ENCODE peak calls at places on chromosomes 2 and 18, in seven cellular contexts. H, V, K, R, O, X and N are unnamed samples. For H4K20me1, the result is how much of the 10 kb centered on the place peaks cover.

GRCh38 chr2:191983186-191983585 is 136.3 kb upstream of the CAVIN2 start:
- DNase-seq in H (no peak), V (peak), K (no peak), R (no peak), O (no peak), X (no peak), N (no peak)

GRCh38 chr2:205772983-205773382 is 90.7 kb downstream of the NRP2 start:
- DNase-seq in H (no peak), V (no peak), K (no peak), R (no peak), O (no peak), X (no peak), N (no peak)

GRCh38 chr2:54683596-54683995 is 39.9 kb upstream of the EML6 start:
- DNase-seq in H (no peak), V (no peak), K (no peak), R (no peak), O (no peak), X (no peak), N (no peak)

GRCh38 chr2:943821-944220 is 6.8 kb upstream of the SNTG2 start:
- DNase-seq in H (no peak), V (no peak), K (no peak), R (no peak), O (no peak), X (no peak), N (no peak)

GRCh38 chr2:21774691-21775090 is 650.9 kb downstream of the TDRD15 start:
- DNase-seq in H (no peak), V (no peak), K (no peak), R (no peak), O (no peak), X (no peak), N (no peak)

GRCh38 chr18:63109789-63110188 is 209.8 kb downstream of the BCL2 start:
- DNase-seq in H (no peak), V (no peak), K (no peak), R (no peak), O (no peak), X (no peak), N (no peak)

GRCh38 chr2:113211226-113212105 is 37.7 kb downstream of the PSD4 start:
- DNase-seq in H (peak), V (peak), K (no peak), R (no peak), O (peak), X (no peak), N (peak)

GRCh38 chr18:34223893-34224422 is 755 bp downstream of the NOL4 start:
- DNase-seq in H (peak), V (no peak), K (no peak), R (no peak), O (no peak), X (no peak), N (no peak)

DNA sequence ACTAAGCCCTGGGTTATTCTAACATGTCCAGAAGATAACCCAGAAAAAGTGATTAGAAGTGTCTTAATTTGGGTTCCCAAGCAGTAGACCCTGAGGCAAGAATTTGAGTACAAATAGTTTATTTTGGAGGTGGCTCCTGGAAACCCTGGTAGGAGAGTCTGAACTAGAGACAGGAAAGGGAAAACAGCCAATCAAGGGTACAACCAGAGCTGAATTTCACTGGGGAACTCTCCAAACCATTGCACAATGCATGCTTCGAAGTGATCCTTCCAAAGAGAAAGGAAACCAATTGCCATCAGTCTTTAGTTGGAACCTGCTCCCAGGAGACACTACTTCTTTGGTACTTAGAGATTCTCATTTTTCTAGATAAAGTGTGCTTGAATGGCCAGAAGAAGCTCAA is 361.5 kb downstream of the MBD2 start:
- DNase-seq in H (no peak), V (no peak), K (no peak), R (no peak), O (no peak), X (no peak), N (no peak)
- H3K27ac ChIP-seq in H (no peak), V (no peak), K (no peak), R (no peak), O (no peak), X (no peak), N (no peak)

GRCh38 chr2:129176375-129176774 is 803.1 kb upstream of the RAB6C start:
- DNase-seq in H (no peak), V (no peak), K (no peak), R (no peak), O (no peak), X (no peak), N (no peak)

GRCh38 chr2:129178356-129178755 is 801.1 kb upstream of the RAB6C start:
- DNase-seq in H (peak), V (no peak), K (no peak), R (no peak), O (peak), X (no peak), N (no peak)

GRCh38 chr2:129181433-129181832 is 798.0 kb upstream of the RAB6C start:
- DNase-seq in H (no peak), V (no peak), K (no peak), R (no peak), O (no peak), X (no peak), N (peak)

GRCh38 chr2:129179199-129179598 is 800.3 kb upstream of the RAB6C start:
- DNase-seq in H (no peak), V (no peak), K (no peak), R (no peak), O (no peak), X (no peak), N (no peak)

GRCh38 chr2:129180124-129180716 is 799.2 kb upstream of the RAB6C start:
- DNase-seq in H (no peak), V (no peak), K (no peak), R (no peak), O (no peak), X (no peak), N (peak)
- H3K4me2 ChIP-seq in H (no peak), V (no peak), K (no peak), R (peak), O (no peak), X (no peak), N (no peak)

GRCh38 chr2:120889936-120890335 is 154.3 kb downstream of the GLI2 start:
- DNase-seq in H (no peak), V (no peak), K (no peak), R (no peak), O (no peak), X (no peak), N (no peak)
- H4K20me1 ChIP-seq in H (under half), V (under half), K (under half), R (under half), O (under half), X (under half), N (under half)

DNA sequence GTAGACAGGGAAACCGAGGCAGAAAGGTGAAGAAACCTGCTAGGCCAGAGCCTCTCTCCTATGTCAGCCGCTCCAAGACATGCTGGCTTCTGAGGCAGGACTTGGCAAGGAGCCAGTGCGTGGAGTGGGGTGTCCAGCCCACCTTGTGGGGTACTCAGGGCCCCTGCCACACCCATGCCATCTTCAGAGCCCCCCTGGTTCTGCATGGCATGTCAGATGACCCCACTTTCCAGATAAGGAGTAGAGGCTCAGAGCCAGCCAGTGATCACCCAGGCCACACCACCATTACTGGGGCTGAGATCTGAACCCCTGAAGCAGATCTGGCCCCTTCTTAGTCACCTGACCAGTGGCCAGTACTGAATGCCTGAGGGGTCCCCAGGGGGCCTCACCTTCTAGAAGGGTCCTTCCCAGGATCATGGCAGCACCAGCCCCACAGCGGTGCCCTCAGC is 14.7 kb downstream of the CROCC2 start:
- DNase-seq in H (peak), V (no peak), K (no peak), R (no peak), O (no peak), X (peak), N (peak)
- H3K27ac ChIP-seq in H (peak), V (no peak), K (no peak), R (no peak), O (no peak), X (no peak), N (peak)

DNA sequence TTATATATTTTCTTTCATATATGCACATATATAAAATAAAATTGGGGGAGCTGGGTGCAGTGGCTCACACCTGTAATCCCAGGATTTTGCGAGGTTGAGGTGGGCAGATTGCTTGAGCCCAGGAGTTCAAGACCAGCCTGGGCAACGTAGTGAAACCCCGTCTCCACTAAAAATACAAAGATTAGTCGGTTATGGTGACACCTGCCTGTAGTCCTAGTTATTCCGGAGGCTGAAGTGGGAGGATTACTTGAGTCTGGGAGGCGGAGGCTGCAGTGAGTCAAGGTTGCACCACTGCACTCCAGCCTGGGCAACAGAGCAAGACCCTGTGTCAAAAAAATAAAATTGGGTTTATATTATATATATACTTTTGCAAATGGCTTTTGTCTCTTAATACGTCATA is 39.6 kb upstream of the TFCP2L1 start:
- DNase-seq in H (no peak), V (no peak), K (no peak), R (no peak), O (no peak), X (no peak), N (no peak)
- H3K4me2 ChIP-seq in H (no peak), V (no peak), K (no peak), R (no peak), O (no peak), X (no peak), N (no peak)

GRCh38 chr2:43980902-43981301 is 14.9 kb downstream of the LRPPRC start:
- DNase-seq in H (no peak), V (no peak), K (no peak), R (no peak), O (no peak), X (no peak), N (no peak)

GRCh38 chr2:43977677-43978076 is 18.1 kb downstream of the LRPPRC start:
- DNase-seq in H (peak), V (no peak), K (no peak), R (no peak), O (no peak), X (no peak), N (no peak)
- H4K20me1 ChIP-seq in H (under half), V (half or more), K (under half), R (under half), O (under half), X (under half), N (under half)

GRCh38 chr2:50431958-50432650 is 599.8 kb downstream of the NRXN1 start:
- DNase-seq in H (no peak), V (no peak), K (no peak), R (no peak), O (no peak), X (no peak), N (no peak)
- H3K27ac ChIP-seq in H (no peak), V (no peak), K (no peak), R (no peak), O (no peak), X (no peak), N (no peak)

GRCh38 chr18:32771169-32771751 is 1.6 kb downstream of the KLHL14 start:
- DNase-seq in H (no peak), V (no peak), K (peak), R (no peak), O (no peak), X (peak), N (peak)
- H3K4me2 ChIP-seq in H (no peak), V (no peak), K (peak), R (no peak), O (peak), X (peak), N (peak)